ENCODE peak calls at places on chromosomes 2 and 18, in nine cellular contexts. P, Q, W, X, Z, D, B, V and T are unnamed samples.

GRCh38 chr2:37656512-37657423 is 14.7 kb downstream of the CDC42EP3 start:
- DNase-seq in D (peak; percentile 44), V (peak; percentile 52), P (no peak), W (no peak), B (peak; percentile 90), Z (peak; percentile 56), X (no peak), Q (no peak), T (no peak)

GRCh38 chr2:68853035-68853434 is 18.2 kb downstream of the BMP10 start:
- DNase-seq in P (no peak), Q (no peak), V (no peak), Z (peak; percentile 43), B (no peak), W (no peak), X (no peak), D (peak; percentile 45), T (peak; percentile 56)

GRCh38 chr2:10091182-10091932 is 11.1 kb upstream of the CYS1 start:
- DNase-seq in W (peak; percentile 60), D (no peak), X (peak; percentile 57), Q (no peak), P (no peak), B (no peak), Z (no peak), V (no peak), T (no peak)

GRCh38 chr2:8882094-8882493 is 44.7 kb upstream of the KIDINS220 start:
- DNase-seq in Z (peak; percentile 61), W (no peak), Q (no peak), V (peak; percentile 82), X (peak; percentile 26), P (no peak), B (peak; percentile 87), D (peak; percentile 49), T (no peak)

GRCh38 chr18:31430554-31430953 is 17.0 kb upstream of the DSG3 start:
- DNase-seq in Q (no peak), X (no peak), Z (no peak), P (no peak), W (no peak), V (no peak), D (no peak), B (no peak), T (no peak)

GRCh38 chr2:102321954-102322719 is 10.8 kb downstream of the IL1RL1 start:
- DNase-seq in V (no peak), Q (no peak), X (no peak), W (no peak), B (peak; percentile 16), D (peak; percentile 60), P (no peak), Z (no peak), T (no peak)

GRCh38 chr2:20188201-20188600 is 36.7 kb downstream of the SDC1 start:
- DNase-seq in V (no peak), Q (no peak), Z (no peak), W (no peak), X (no peak), P (no peak), B (no peak), D (no peak), T (no peak)

GRCh38 chr18:31041346-31042067 is 1.0 kb downstream of the DSC3 start:
- DNase-seq in D (peak; percentile 74), V (peak; percentile 70), P (no peak), B (peak; percentile 43), X (peak; percentile 10), Z (peak; percentile 31), W (peak; percentile 44), Q (peak; percentile 56), T (no peak)

GRCh38 chr2:211157211-211157610 is 600.8 kb downstream of the CPS1 start:
- DNase-seq in D (peak; percentile 35), X (no peak), B (no peak), Z (peak; percentile 45), P (no peak), V (no peak), W (no peak), Q (no peak), T (no peak)

GRCh38 chr2:60840880-60841279 is 40.5 kb upstream of the REL start:
- DNase-seq in X (peak; percentile 36), B (no peak), W (no peak), Z (no peak), Q (no peak), P (no peak), D (no peak), V (no peak), T (no peak)

GRCh38 chr2:208399201-208399600 is 7.4 kb upstream of the PTH2R start:
- DNase-seq in W (no peak), B (no peak), Z (no peak), P (no peak), D (no peak), Q (no peak), V (no peak), X (no peak), T (no peak)

GRCh38 chr2:42136832-42137821 is 32.0 kb upstream of the EML4 start:
- DNase-seq in W (no peak), X (no peak), Q (no peak), V (no peak), Z (no peak), P (no peak), D (no peak), B (no peak), T (no peak)

GRCh38 chr2:95315801-95316411 is 18.8 kb downstream of the KCNIP3 start:
- DNase-seq in X (no peak), D (peak; percentile 27), Z (peak; percentile 80), W (no peak), Q (peak; percentile 89), P (no peak), B (no peak), V (no peak), T (no peak)

GRCh38 chr2:105610444-105611327 is 134.0 kb upstream of the NCK2 start:
- DNase-seq in D (no peak), W (no peak), X (no peak), P (no peak), B (no peak), V (no peak), Z (no peak), Q (no peak), T (no peak)

GRCh38 chr2:111908578-111908977 is 10.2 kb downstream of the MERTK start:
- DNase-seq in Z (no peak), P (no peak), B (no peak), V (no peak), Q (no peak), D (no peak), W (no peak), X (no peak), T (no peak)

GRCh38 chr2:111903930-111904439 is 5.6 kb downstream of the MERTK start:
- DNase-seq in Z (no peak), Q (no peak), B (no peak), P (no peak), D (no peak), W (no peak), X (no peak), V (no peak), T (no peak)

GRCh38 chr2:111903516-111903915 is 5.1 kb downstream of the MERTK start:
- DNase-seq in P (no peak), W (no peak), B (no peak), Z (no peak), Q (no peak), X (no peak), D (no peak), V (no peak), T (no peak)

GRCh38 chr2:111904726-111905476 is 6.5 kb downstream of the MERTK start:
- DNase-seq in W (no peak), Q (no peak), Z (no peak), D (no peak), B (no peak), P (no peak), V (no peak), X (no peak), T (no peak)

GRCh38 chr2:111905990-111906735 is 7.8 kb downstream of the MERTK start:
- DNase-seq in X (peak; percentile 31), P (no peak), D (no peak), B (peak; percentile 54), V (no peak), Z (peak; percentile 11), W (no peak), Q (no peak), T (no peak)
- H3K4me3 ChIP-seq in X (no peak overlapping the region), P (no peak overlapping the region), D (no peak overlapping the region), B (no peak overlapping the region), V (no peak overlapping the region), Z (no peak overlapping the region), W (no peak overlapping the region), Q (no peak overlapping the region), T (no peak overlapping the region)

GRCh38 chr2:217849154-217849553 is 153.6 kb downstream of the TNS1 start:
- DNase-seq in X (no peak), D (no peak), B (no peak), Q (no peak), V (no peak), W (no peak), Z (no peak), P (no peak), T (no peak)

GRCh38 chr2:217847552-217848350 is 155.0 kb downstream of the TNS1 start:
- DNase-seq in W (no peak), B (no peak), D (no peak), V (no peak), P (no peak), Q (no peak), Z (no peak), X (no peak), T (no peak)

GRCh38 chr2:217848351-217848957 is 154.3 kb downstream of the TNS1 start:
- DNase-seq in W (no peak), Q (no peak), B (no peak), X (no peak), Z (no peak), P (no peak), D (no peak), V (no peak), T (no peak)

GRCh38 chr2:217851191-217852020 is 151.4 kb downstream of the TNS1 start:
- DNase-seq in Q (no peak), X (peak; percentile 37), B (no peak), V (no peak), D (peak; percentile 47), Z (peak; percentile 59), W (peak; percentile 58), P (no peak), T (no peak)

DNA sequence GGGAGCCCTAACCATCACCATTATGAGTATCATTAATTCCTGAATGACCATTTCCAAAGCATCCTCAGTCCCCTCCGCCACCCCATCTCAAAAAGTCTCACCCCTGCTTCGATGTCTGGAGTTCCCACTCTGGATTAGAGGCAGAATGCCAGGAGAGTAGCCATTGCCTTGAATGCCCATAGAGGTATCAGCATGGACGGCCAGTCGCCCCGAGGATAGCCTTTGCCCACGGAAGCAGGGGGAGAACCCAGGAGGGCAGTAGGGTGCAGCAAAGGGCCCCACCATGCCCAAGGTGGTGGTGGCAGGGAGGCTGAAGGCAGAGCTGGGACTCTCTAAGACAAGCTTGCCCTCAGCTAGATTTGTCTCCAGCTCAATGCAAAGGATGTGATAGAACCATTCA is 153.2 kb downstream of the TNS1 start:
- DNase-seq in D (no peak), P (no peak), Q (no peak), Z (no peak), X (no peak), B (no peak), W (no peak), V (no peak), T (no peak)
- H3K4me3 ChIP-seq in D (no peak overlapping the region), P (no peak overlapping the region), Q (peak overlapping the region; percentile 12), Z (no peak overlapping the region), X (no peak overlapping the region), B (no peak overlapping the region), W (no peak overlapping the region), V (no peak overlapping the region), T (no peak overlapping the region)

GRCh38 chr2:237699870-237700582 is 72.6 kb downstream of the LRRFIP1 start:
- DNase-seq in X (no peak), P (no peak), B (no peak), V (no peak), W (no peak), D (no peak), Z (no peak), Q (no peak), T (no peak)
- H3K4me3 ChIP-seq in X (no peak overlapping the region), P (no peak overlapping the region), B (no peak overlapping the region), V (no peak overlapping the region), W (no peak overlapping the region), D (no peak overlapping the region), Z (no peak overlapping the region), Q (no peak overlapping the region), T (no peak overlapping the region)

GRCh38 chr2:88549616-88550292 is 77.5 kb downstream of the EIF2AK3 start:
- DNase-seq in P (no peak), X (no peak), Q (no peak), W (no peak), V (peak; percentile 84), B (peak; percentile 94), D (no peak), Z (no peak), T (no peak)
- H3K4me3 ChIP-seq in P (peak overlapping the region; percentile 11), X (no peak overlapping the region), Q (no peak overlapping the region), W (no peak overlapping the region), V (peak overlapping the region; percentile 30), B (peak overlapping the region; percentile 18), D (peak overlapping the region; percentile 33), Z (peak overlapping the region; percentile 8), T (peak overlapping the region; percentile 43)